ENCODE peak calls at places on chromosomes 16 and 17, in nine cellular contexts. B is adrenal gland; K is heart left ventricle; P is gastrocnemius medialis; O is CD8-positive, alpha-beta memory T cell; C is A549; A is lower lobe of right lung; G is GM23338; U is tibial nerve. E is an unnamed sample. For H3K4me1, the result is how much of the 10 kb centered on the place peaks cover.

GRCh38 chr17:50689251-50689650 is 18.5 kb downstream of the ANKRD40 start:
- DNase-seq in U (no peak), A (no peak), K (no peak), P (no peak), C (peak), O (no peak), G (no peak), B (peak), E (no peak)

GRCh38 chr17:67443931-67444597 is 67.0 kb downstream of the PITPNC1 start:
- DNase-seq in U (no peak), B (peak), C (no peak), G (no peak), K (no peak), A (no peak), O (no peak), P (no peak), E (no peak)

GRCh38 chr16:67481561-67482259 is 753 bp upstream of the ATP6V0D1 start:
- DNase-seq in B (peak), G (peak), A (peak), U (no peak), C (no peak), P (no peak), O (no peak), K (peak), E (peak)

GRCh38 chr16:67157106-67157748 is 2.5 kb downstream of the TRADD start:
- DNase-seq in K (no peak), B (no peak), A (no peak), C (no peak), U (no peak), P (no peak), O (no peak), G (no peak), E (no peak)

GRCh38 chr16:10971560-10971961 is 27.2 kb downstream of the CLEC16A start:
- DNase-seq in U (peak), B (peak), O (no peak), K (peak), C (peak), G (peak), P (peak), A (no peak), E (peak)

GRCh38 chr17:58244958-58245357 is 6.6 kb downstream of the LPO start:
- DNase-seq in O (no peak), G (no peak), A (no peak), U (no peak), C (no peak), B (no peak), K (no peak), P (no peak), E (no peak)

GRCh38 chr17:69723741-69724140 is 309.2 kb downstream of the MAP2K6 start:
- DNase-seq in C (peak), P (no peak), U (no peak), B (no peak), K (no peak), O (no peak), G (no peak), A (no peak), E (no peak)

GRCh38 chr17:44333371-44333770 is 8.7 kb upstream of the SLC25A39 start:
- DNase-seq in B (peak), C (no peak), P (no peak), A (peak), U (no peak), O (no peak), G (no peak), K (no peak), E (no peak)

GRCh38 chr16:4663756-4664465 is 29.5 kb upstream of the NUDT16L1 start:
- DNase-seq in P (peak), O (no peak), G (no peak), K (peak), C (no peak), A (peak), B (peak), U (no peak), E (no peak)

GRCh38 chr17:41516147-41516827 is 2.4 kb downstream of the KRT15 start:
- DNase-seq in C (no peak), A (no peak), P (no peak), K (no peak), B (no peak), O (no peak), G (no peak), U (no peak), E (no peak)

GRCh38 chr16:80932725-80933124 is 74.0 kb downstream of the CMC2 start:
- DNase-seq in C (peak), A (peak), P (peak), U (no peak), B (peak), G (peak), K (peak), O (no peak), E (peak)

GRCh38 chr16:50842589-50842988 is 100.7 kb downstream of the CYLD start:
- DNase-seq in G (no peak), O (no peak), B (no peak), P (no peak), A (no peak), K (no peak), U (no peak), C (no peak), E (no peak)

GRCh38 chr16:14151256-14152030 is 80.3 kb downstream of the MRTFB start:
- DNase-seq in P (no peak), G (no peak), C (peak), O (no peak), A (no peak), U (no peak), K (no peak), B (no peak), E (peak)

GRCh38 chr17:64025732-64026294 is 5.4 kb upstream of the ICAM2 start:
- DNase-seq in G (peak), A (peak), C (peak), B (peak), K (peak), U (no peak), P (peak), O (peak), E (peak)

GRCh38 chr16:12405083-12405482 is 398.6 kb downstream of the CPPED1 start:
- DNase-seq in K (no peak), O (no peak), G (no peak), U (no peak), P (no peak), C (no peak), B (no peak), A (no peak), E (no peak)

GRCh38 chr16:27235055-27235937 is 32.0 kb downstream of the KDM8 start:
- DNase-seq in O (peak), C (peak), G (peak), A (peak), K (peak), P (peak), B (peak), U (peak), E (peak)

GRCh38 chr16:70399951-70400350 is 38.9 kb downstream of the ST3GAL2 start:
- DNase-seq in B (no peak), O (no peak), K (no peak), A (no peak), U (no peak), P (no peak), C (no peak), G (no peak), E (no peak)

GRCh38 chr17:40520991-40521453 is 19.6 kb upstream of the TNS4 start:
- DNase-seq in G (no peak), C (no peak), A (no peak), U (peak), O (no peak), K (no peak), B (no peak), P (no peak), E (no peak)

GRCh38 chr16:46894011-46894672 is 10.0 kb downstream of the GPT2 start:
- DNase-seq in G (no peak), O (no peak), U (no peak), K (peak), B (peak), C (no peak), A (no peak), P (no peak), E (peak)

GRCh38 chr17:73591278-73592078 is 52.8 kb downstream of the SDK2 start:
- DNase-seq in P (no peak), O (peak), B (peak), A (no peak), G (no peak), U (no peak), C (no peak), K (no peak), E (no peak)

GRCh38 chr17:3600529-3601205 is 8.5 kb downstream of the TRPV1 start:
- DNase-seq in B (no peak), G (no peak), C (no peak), A (no peak), U (no peak), P (no peak), O (no peak), K (no peak), E (no peak)

GRCh38 chr17:80729016-80729415 is 184.4 kb downstream of the RPTOR start:
- DNase-seq in B (no peak), C (no peak), K (no peak), A (no peak), O (no peak), P (no peak), G (no peak), U (no peak), E (no peak)

GRCh38 chr17:73255671-73256181 is 6.0 kb downstream of the CPSF4L start:
- DNase-seq in U (no peak), G (peak), K (no peak), P (peak), C (peak), O (peak), A (peak), B (peak), E (peak)

GRCh38 chr16:48272837-48273421 is 25.6 kb upstream of the ABCC11 start:
- DNase-seq in B (no peak), K (no peak), P (no peak), A (no peak), C (no peak), O (no peak), G (no peak), U (no peak), E (peak)

GRCh38 chr17:4032738-4033137 is 68.5 kb upstream of the ATP2A3 start:
- DNase-seq in C (no peak), B (no peak), U (no peak), G (peak), A (no peak), O (no peak), P (no peak), K (no peak), E (no peak)

GRCh38 chr17:80566054-80566400 is 21.4 kb downstream of the RPTOR start:
- DNase-seq in G (no peak), O (no peak), U (no peak), B (no peak), A (no peak), K (no peak), C (no peak), P (no peak), E (no peak)

GRCh38 chr17:33802349-33803272 is 452.5 kb upstream of the CCL2 start:
- DNase-seq in B (no peak), P (no peak), G (no peak), C (no peak), U (no peak), K (no peak), A (peak), O (no peak), E (no peak)

GRCh38 chr16:14496786-14497185 is 133.3 kb downstream of the PARN start:
- DNase-seq in P (no peak), G (no peak), O (no peak), K (peak), A (no peak), U (no peak), B (no peak), C (no peak), E (peak)

GRCh38 chr17:63150466-63150865 is 184.4 kb downstream of the TANC2 start:
- DNase-seq in K (no peak), B (no peak), G (no peak), O (no peak), A (no peak), C (no peak), U (no peak), P (no peak), E (no peak)

GRCh38 chr16:85391175-85391707 is 221.9 kb upstream of the GSE1 start:
- DNase-seq in K (no peak), O (no peak), A (peak), B (peak), U (no peak), C (no peak), G (no peak), P (no peak), E (no peak)

GRCh38 chr17:47318197-47318918 is 5.4 kb upstream of the EFCAB13 start:
- DNase-seq in C (no peak), K (no peak), O (no peak), U (no peak), G (no peak), P (no peak), B (no peak), A (no peak), E (no peak)

GRCh38 chr17:55298111-55298510 is 33.4 kb downstream of the HLF start:
- DNase-seq in A (no peak), K (no peak), O (no peak), G (no peak), U (no peak), C (no peak), B (no peak), P (no peak), E (no peak)

GRCh38 chr16:11084484-11085024 is 140.2 kb downstream of the CLEC16A start:
- DNase-seq in A (no peak), K (no peak), O (no peak), C (no peak), B (peak), U (no peak), P (no peak), G (no peak), E (no peak)

GRCh38 chr17:77728022-77728671 is 230.4 kb upstream of the TNRC6C start:
- DNase-seq in A (no peak), K (peak), O (no peak), P (no peak), B (no peak), U (peak), C (peak), G (peak), E (peak)

GRCh38 chr16:53922805-53923645 is 219.1 kb downstream of the FTO start:
- DNase-seq in B (no peak), O (no peak), A (no peak), U (no peak), K (no peak), P (no peak), G (no peak), C (no peak), E (no peak)

GRCh38 chr17:69175812-69176517 is 34.3 kb upstream of the ABCA6 start:
- DNase-seq in B (no peak), U (no peak), K (no peak), G (no peak), O (no peak), A (no peak), C (peak), P (no peak), E (no peak)

GRCh38 chr17:78915872-78916632 is 9.1 kb downstream of the TIMP2 start:
- DNase-seq in A (peak), O (no peak), G (no peak), U (no peak), C (peak), P (peak), B (peak), K (peak), E (no peak)

GRCh38 chr17:72219824-72220473 is 99.1 kb downstream of the SOX9 start:
- DNase-seq in A (no peak), K (no peak), U (no peak), B (no peak), G (peak), O (no peak), C (no peak), P (no peak), E (no peak)
- H3K4me3 ChIP-seq in A (no peak), K (peak), U (no peak), B (no peak), G (peak), O (no peak), C (no peak), P (no peak), E (no peak)

GRCh38 chr17:83081561-83082201 is 2.3 kb downstream of the METRNL start:
- DNase-seq in G (no peak), P (no peak), C (no peak), B (peak), U (no peak), K (no peak), O (peak), A (peak), E (no peak)

GRCh38 chr17:83083368-83084201 is 4.2 kb downstream of the METRNL start:
- DNase-seq in P (no peak), G (peak), O (peak), K (peak), U (no peak), C (peak), A (no peak), B (no peak), E (no peak)

GRCh38 chr17:83080641-83081560 is 1.5 kb downstream of the METRNL start:
- DNase-seq in A (peak), B (peak), G (peak), P (no peak), O (peak), C (no peak), U (no peak), K (no peak), E (no peak)

GRCh38 chr17:83082899-83083367 is 3.5 kb downstream of the METRNL start:
- DNase-seq in G (no peak), K (no peak), C (no peak), B (no peak), P (no peak), A (no peak), O (no peak), U (no peak), E (no peak)

GRCh38 chr17:83082435-83082834 is 3.0 kb downstream of the METRNL start:
- DNase-seq in C (no peak), K (no peak), P (no peak), O (no peak), A (no peak), U (no peak), G (no peak), B (no peak), E (no peak)
- H3K4me1 ChIP-seq in C (under half), K (half or more), P (under half), O (under half), A (half or more), U (half or more), G (under half), B (under half), E (under half)

GRCh38 chr17:7846765-7847661 is 7.9 kb upstream of the TMEM88 start:
- DNase-seq in U (no peak), C (no peak), A (peak), P (no peak), B (no peak), G (peak), O (peak), K (no peak), E (no peak)
- H3K4me3 ChIP-seq in U (no peak), C (no peak), A (no peak), P (no peak), B (no peak), G (no peak), O (no peak), K (no peak), E (no peak)

GRCh38 chr17:27949304-27949703 is 56.1 kb upstream of the LYRM9 start:
- DNase-seq in K (no peak), U (no peak), O (no peak), P (no peak), G (peak), A (no peak), C (no peak), B (no peak), E (no peak)

GRCh38 chr17:27950995-27951394 is 57.8 kb upstream of the LYRM9 start:
- DNase-seq in A (no peak), G (no peak), C (no peak), P (no peak), O (no peak), B (no peak), K (no peak), U (no peak), E (no peak)

GRCh38 chr17:27952366-27952765 is 59.2 kb upstream of the LYRM9 start:
- DNase-seq in A (no peak), K (no peak), U (no peak), O (no peak), P (no peak), G (no peak), B (peak), C (no peak), E (no peak)

GRCh38 chr17:27954521-27955495 is 61.6 kb upstream of the LYRM9 start:
- DNase-seq in O (no peak), P (no peak), G (no peak), A (no peak), C (no peak), K (no peak), B (no peak), U (no peak), E (no peak)

GRCh38 chr17:27951872-27952271 is 58.7 kb upstream of the LYRM9 start:
- DNase-seq in P (no peak), C (no peak), U (no peak), A (no peak), O (no peak), G (no peak), K (no peak), B (peak), E (no peak)
- H3K4me1 ChIP-seq in P (under half), C (under half), U (under half), A (under half), O (under half), G (under half), K (under half), B (under half), E (under half)

GRCh38 chr17:35486920-35487727 is 38.6 kb upstream of the SLFN13 start:
- DNase-seq in B (peak), C (no peak), P (no peak), G (peak), O (peak), U (no peak), A (peak), K (peak), E (peak)
- H3K4me3 ChIP-seq in B (peak), C (peak), P (peak), G (peak), O (peak), U (peak), A (peak), K (peak), E (peak)

DNA sequence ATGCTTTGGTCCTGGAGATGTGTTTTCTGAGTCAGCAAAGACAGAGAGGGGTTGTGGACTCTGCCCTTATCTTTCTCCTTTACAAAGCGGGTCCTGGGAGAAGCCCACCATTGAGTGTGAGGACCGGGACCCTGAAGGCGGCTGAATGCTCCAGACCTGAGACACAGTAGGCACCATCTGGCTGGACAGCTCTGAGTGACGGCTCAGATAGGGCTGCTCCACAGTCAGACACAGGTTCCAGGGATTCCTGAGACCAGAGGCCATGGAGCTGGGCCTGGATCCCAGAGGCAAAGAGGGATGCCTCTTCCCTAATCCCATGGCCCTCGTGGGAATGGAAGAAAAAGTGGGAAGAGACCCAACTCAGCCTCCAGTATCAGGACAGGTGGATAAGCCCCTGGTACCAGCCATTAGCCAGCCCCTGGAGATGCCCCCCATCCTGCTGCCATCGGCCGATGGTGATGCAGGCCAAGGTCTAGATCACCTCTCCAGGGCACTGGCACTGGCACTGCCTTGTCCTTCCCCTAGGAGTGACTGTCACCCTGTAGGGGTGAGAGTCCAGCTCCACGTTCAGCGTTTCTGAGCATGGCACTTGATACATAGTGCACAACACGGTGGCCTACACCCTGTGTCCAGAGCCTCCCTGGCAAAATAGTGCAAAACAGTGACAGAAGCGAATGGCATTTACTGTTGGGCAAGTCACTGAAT is 4.7 kb downstream of the MMP15 start:
- DNase-seq in K (no peak), C (no peak), G (no peak), O (no peak), P (no peak), B (no peak), A (no peak), U (no peak), E (no peak)
- H3K4me1 ChIP-seq in K (half or more), C (under half), G (under half), O (under half), P (under half), B (under half), A (half or more), U (half or more), E (half or more)